ENCODE peak calls at places on chromosomes 7 and 10, in four cellular contexts. W, F, E and Q are unnamed samples.

GRCh38 chr10:95864906-95865813 is 42.6 kb upstream of the CC2D2B start:
- DNase-seq in W (peak), F (peak), E (no peak), Q (peak)

GRCh38 chr7:28130277-28130676 is 50.3 kb downstream of the JAZF1 start:
- DNase-seq in W (no peak), F (peak), E (no peak), Q (no peak)

GRCh38 chr10:35896011-35896410 is 253.9 kb upstream of the FZD8 start:
- DNase-seq in W (no peak), F (peak), E (no peak), Q (no peak)

GRCh38 chr10:92242380-92242779 is 48.5 kb downstream of the CPEB3 start:
- DNase-seq in W (no peak), F (no peak), E (no peak), Q (no peak)

GRCh38 chr10:59320370-59320769 is 42.0 kb downstream of the FAM13C start:
- DNase-seq in W (no peak), F (no peak), E (no peak), Q (no peak)

GRCh38 chr10:91587710-91588638 is 44.9 kb downstream of the PPP1R3C start:
- DNase-seq in W (no peak), F (peak), E (no peak), Q (no peak)

GRCh38 chr7:127391591-127392181 is 822 bp downstream of the ZNF800 start:
- DNase-seq in W (peak), F (peak), E (no peak), Q (peak)

GRCh38 chr10:114806572-114807391 is 14.8 kb upstream of the FHIP2A start:
- DNase-seq in W (no peak), F (peak), E (no peak), Q (no peak)

GRCh38 chr7:44765579-44766415 is 17.1 kb downstream of the ZMIZ2 start:
- DNase-seq in W (no peak), F (no peak), E (no peak), Q (peak)

GRCh38 chr10:89171996-89172395 is 35.1 kb downstream of the CH25H start:
- DNase-seq in W (no peak), F (no peak), E (no peak), Q (no peak)

GRCh38 chr7:47511698-47512370 is 70.1 kb downstream of the TNS3 start:
- DNase-seq in W (no peak), F (no peak), E (no peak), Q (no peak)

GRCh38 chr10:58867683-58868082 is 308.8 kb upstream of the PHYHIPL start:
- DNase-seq in W (no peak), F (no peak), E (no peak), Q (no peak)

GRCh38 chr10:47031251-47031952 is 120.2 kb downstream of the PTPN20 start:
- DNase-seq in W (no peak), F (no peak), E (no peak), Q (no peak)

GRCh38 chr7:1193593-1194424 is 33.8 kb upstream of the ZFAND2A start:
- DNase-seq in W (peak), F (peak), E (no peak), Q (peak)

GRCh38 chr10:3668961-3669330 is 116.1 kb downstream of the KLF6 start:
- DNase-seq in W (no peak), F (peak), E (no peak), Q (no peak)

GRCh38 chr10:73991846-73992245 is 6.1 kb upstream of the VCL start:
- DNase-seq in W (no peak), F (no peak), E (peak), Q (no peak)

GRCh38 chr10:110353244-110354119 is 48.8 kb upstream of the SMNDC1 start:
- DNase-seq in W (no peak), F (peak), E (peak), Q (no peak)